ENCODE peak calls at places on chromosomes 4 and X, in six cellular contexts. T is OCI-LY7; X is thoracic aorta; P is CD8-positive, alpha-beta T cell; O is brain microvascular endothelial cell; R is A549. I is an unnamed sample.

GRCh38 chr4:177489847-177490246 is 47.6 kb upstream of the AGA start:
- DNase-seq in R (no peak), P (no peak), X (no peak), O (peak; percentile 28), T (no peak), I (no peak)

GRCh38 chr4:76059750-76060149 is 14.8 kb upstream of the ART3 start:
- DNase-seq in R (no peak), P (no peak), O (no peak), X (no peak), T (no peak), I (no peak)

GRCh38 chr4:4995103-4995761 is 24.0 kb downstream of the CYTL1 start:
- DNase-seq in X (peak; percentile 18), R (peak; percentile 73), P (peak; percentile 56), O (peak; percentile 44), T (peak; percentile 74), I (peak; percentile 85)

GRCh38 chr4:160257324-160257723 is 1154.4 kb downstream of the RAPGEF2 start:
- DNase-seq in T (no peak), R (no peak), X (no peak), O (no peak), P (no peak), I (no peak)

GRCh38 chrX:140229187-140229586 is 263.9 kb upstream of the CXorf66 start:
- DNase-seq in R (no peak), O (no peak), P (no peak), X (no peak), T (no peak), I (no peak)

GRCh38 chrX:118117069-118117405 is 427 bp upstream of the KLHL13 start:
- DNase-seq in O (peak; percentile 1), R (no peak), T (no peak), P (no peak), X (no peak), I (no peak)

GRCh38 chrX:70694339-70695122 is 214.0 kb downstream of the TEX11 start:
- DNase-seq in R (no peak), P (no peak), O (no peak), T (no peak), X (no peak), I (no peak)

GRCh38 chr4:105471566-105472176 is 2.2 kb downstream of the PPA2 start:
- DNase-seq in X (peak; percentile 16), P (peak; percentile 75), O (peak; percentile 76), T (peak; percentile 79), R (peak; percentile 69), I (peak; percentile 66)

GRCh38 chr4:15587649-15588048 is 67.5 kb downstream of the FBXL5 start:
- DNase-seq in P (no peak), R (no peak), T (no peak), O (no peak), X (no peak), I (no peak)

GRCh38 chr4:152935661-152936445 is at the start of gene FHDC1:
- DNase-seq in T (no peak), P (no peak), R (peak; percentile 35), X (no peak), O (no peak), I (peak; percentile 71)

GRCh38 chr4:184503869-184504300 is 29.5 kb upstream of the IRF2 start:
- DNase-seq in O (peak; percentile 9), X (no peak), T (peak; percentile 31), R (no peak), P (no peak), I (no peak)

GRCh38 chr4:11130195-11130975 is 298.3 kb downstream of the HS3ST1 start:
- DNase-seq in R (no peak), O (peak; percentile 70), T (no peak), P (no peak), X (no peak), I (no peak)

GRCh38 chr4:87103086-87103485 is 117.3 kb downstream of the KLHL8 start:
- DNase-seq in T (no peak), P (no peak), O (peak; percentile 29), X (no peak), R (no peak), I (no peak)

GRCh38 chr4:74364649-74365491 is at the start of gene EREG:
- DNase-seq in T (no peak), O (peak; percentile 90), P (no peak), X (no peak), R (peak; percentile 88), I (peak; percentile 81)

GRCh38 chrX:107673933-107674479 is 45.7 kb downstream of the PRPS1 start:
- DNase-seq in X (peak; percentile 68), O (peak; percentile 93), T (peak; percentile 84), P (peak; percentile 92), R (no peak), I (peak; percentile 35)

GRCh38 chr4:174461438-174462106 is 60.7 kb downstream of the HPGD start:
- DNase-seq in T (no peak), X (no peak), R (peak; percentile 81), O (peak; percentile 16), P (no peak), I (no peak)

GRCh38 chrX:74420194-74421035 is 878 bp upstream of the SLC16A2 start:
- DNase-seq in R (peak; percentile 64), X (peak; percentile 4), P (peak; percentile 57), T (no peak), O (peak; percentile 11), I (peak; percentile 57)

GRCh38 chr4:73729534-73730165 is 10.7 kb upstream of the CXCL8 start:
- DNase-seq in P (no peak), T (peak; percentile 42), R (peak; percentile 71), O (peak; percentile 79), X (peak; percentile 37), I (peak; percentile 44)

DNA sequence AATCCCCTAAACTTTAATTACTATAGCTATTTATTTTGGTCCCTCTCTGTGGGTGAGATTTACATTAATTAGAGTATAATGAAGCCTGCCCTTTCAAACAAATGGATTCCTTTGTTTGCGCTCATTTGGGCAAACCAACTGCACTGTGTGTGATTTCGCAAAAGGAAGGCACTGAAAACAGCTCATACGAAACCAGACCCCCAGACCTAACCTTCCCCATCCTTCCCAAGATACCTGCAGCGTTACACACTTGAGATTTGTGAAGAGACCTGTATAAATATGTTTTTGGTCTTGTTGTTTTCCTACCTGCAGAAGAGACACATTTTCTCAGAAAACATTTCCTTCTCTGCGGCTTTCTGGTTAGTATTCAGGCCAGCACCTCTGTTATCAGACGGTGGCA is 47.5 kb downstream of the CBLL2 start:
- DNase-seq in R (no peak), O (no peak), P (no peak), T (no peak), X (no peak), I (no peak)
- TF ChIP-seq CTCF in R (no peak), O (no peak), P (no peak), T (no peak), X (no peak), I (no peak)

GRCh38 chrX:38678217-38678616 is 116.9 kb downstream of the TSPAN7 start:
- DNase-seq in X (no peak), P (no peak), R (no peak), O (no peak), T (no peak), I (no peak)

GRCh38 chrX:38675856-38676255 is 114.5 kb downstream of the TSPAN7 start:
- DNase-seq in T (no peak), R (no peak), P (no peak), O (no peak), X (no peak), I (no peak)

DNA sequence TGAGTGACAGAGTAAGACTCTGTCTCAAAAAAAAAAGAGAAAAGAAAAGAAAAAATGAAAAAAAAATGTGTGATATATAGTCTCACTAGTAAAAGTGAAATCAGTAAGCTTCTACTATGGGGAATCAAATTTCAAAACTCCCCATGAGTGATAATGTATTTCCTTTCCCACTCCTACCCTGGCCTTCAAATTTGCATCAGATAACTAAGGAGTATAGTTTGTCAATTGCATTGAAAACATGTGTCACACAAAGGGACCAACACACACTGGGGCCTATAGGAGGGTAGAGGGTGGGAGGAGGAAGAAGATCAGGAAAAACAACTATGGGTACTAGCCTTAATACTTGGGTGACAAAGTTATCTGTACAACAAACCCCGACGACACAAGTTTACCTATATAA is 118.4 kb downstream of the TSPAN7 start:
- DNase-seq in P (no peak), R (no peak), O (no peak), X (no peak), T (no peak), I (no peak)
- TF ChIP-seq CTCF in P (no peak), R (no peak), O (no peak), X (no peak), T (no peak), I (no peak)

GRCh38 chr4:158128540-158128939 is 44.3 kb downstream of the GASK1B start:
- DNase-seq in P (no peak), R (no peak), X (no peak), T (no peak), O (no peak), I (no peak)
- TF ChIP-seq CTCF in P (no peak), R (no peak), X (no peak), T (no peak), O (no peak), I (no peak)

GRCh38 chr4:72286185-72286584 is 254.4 kb downstream of the NPFFR2 start:
- DNase-seq in O (no peak), X (no peak), P (no peak), R (peak; percentile 2), T (no peak), I (no peak)
- TF ChIP-seq CTCF in O (no peak), X (no peak), P (no peak), R (no peak), T (peak; percentile 52), I (no peak)

GRCh38 chr4:31692407-31692940 is 972.3 kb downstream of the PCDH7 start:
- DNase-seq in T (no peak), X (no peak), O (no peak), P (no peak), R (peak; percentile 3), I (no peak)
- TF ChIP-seq CTCF in T (peak; percentile 33), X (no peak), O (peak; percentile 40), P (no peak), R (peak; percentile 8), I (no peak)

DNA sequence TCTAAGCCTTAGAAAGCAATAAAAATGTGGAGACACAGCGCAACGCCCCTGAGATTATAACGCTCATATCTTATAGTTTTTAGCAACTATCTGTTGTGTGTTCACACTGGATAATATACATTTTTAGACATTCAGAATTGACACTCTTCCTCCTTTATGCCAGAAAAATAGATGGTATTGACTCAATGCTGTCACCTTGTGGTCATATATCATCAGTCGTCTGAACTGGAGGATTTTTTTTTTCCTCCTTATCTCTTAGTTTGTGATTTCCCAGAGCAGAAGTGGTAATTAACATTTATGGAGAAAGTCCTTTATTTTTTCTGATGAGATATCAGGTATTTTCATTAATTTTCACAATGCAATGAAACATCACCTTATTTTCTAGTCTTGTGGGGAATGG is 759.6 kb downstream of the RAB28 start:
- DNase-seq in R (no peak), T (peak; percentile 13), X (no peak), O (no peak), P (no peak), I (no peak)
- TF ChIP-seq CTCF in R (peak; percentile 39), T (peak; percentile 75), X (peak; percentile 18), O (peak; percentile 38), P (peak; percentile 45), I (peak; percentile 79)

DNA sequence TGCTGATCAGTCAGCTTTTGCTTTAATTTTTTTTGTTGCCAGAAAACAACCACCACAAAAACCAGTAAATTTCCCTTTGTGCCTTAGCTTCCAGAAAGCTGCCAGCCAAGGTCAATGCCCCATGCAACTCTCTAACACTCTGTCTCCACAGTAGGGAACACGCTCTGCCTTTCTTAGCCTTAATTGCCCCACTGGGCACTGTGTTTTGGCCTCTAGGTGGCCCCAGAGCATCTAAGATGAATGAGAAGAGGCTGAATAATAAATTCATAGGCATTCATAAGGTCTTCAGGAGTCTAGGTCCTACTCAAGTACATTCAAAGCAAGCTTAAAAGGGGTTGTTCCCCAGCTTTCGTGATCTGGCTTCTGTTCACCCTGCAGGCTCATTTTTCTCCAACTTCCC is 57.7 kb upstream of the PASD1 start:
- DNase-seq in T (peak; percentile 9), X (no peak), O (no peak), R (peak; percentile 24), P (no peak), I (peak; percentile 54)
- TF ChIP-seq CTCF in T (peak; percentile 63), X (no peak), O (no peak), R (peak; percentile 37), P (no peak), I (no peak)

I was measured in glutamatergic neuron.